ENCODE peak calls at places on chromosomes 4 and X, in six cellular contexts. F, Y, T, L, K and U are unnamed samples.

GRCh38 chr4:117085185-117085701 is at the start of gene TRAM1L1:
- DNase-seq in Y (peak; percentile 61), F (no peak), K (peak; percentile 47), T (peak; percentile 42), L (peak; percentile 78), U (no peak)

GRCh38 chrX:131841496-131842410 is 181.3 kb upstream of the STK26 start:
- DNase-seq in F (no peak), K (peak; percentile 46), Y (peak; percentile 33), T (no peak), L (no peak), U (no peak)

GRCh38 chr4:38768968-38769394 is 13.8 kb downstream of the TLR10 start:
- DNase-seq in L (no peak), K (no peak), Y (no peak), T (no peak), F (no peak), U (no peak)

GRCh38 chr4:61294001-61294400 is 93.9 kb downstream of the ADGRL3 start:
- DNase-seq in Y (no peak), K (no peak), L (no peak), T (no peak), F (no peak), U (no peak)

GRCh38 chr4:65120287-65120686 is 550.0 kb downstream of the EPHA5 start:
- DNase-seq in F (no peak), T (no peak), Y (no peak), L (no peak), K (no peak), U (no peak)

GRCh38 chr4:24920008-24920407 is 7.2 kb upstream of the CCDC149 start:
- DNase-seq in Y (no peak), L (no peak), K (no peak), F (no peak), T (no peak), U (no peak)

GRCh38 chr4:124863039-124863545 is 150.6 kb upstream of the ANKRD50 start:
- DNase-seq in Y (no peak), F (no peak), K (no peak), T (no peak), L (no peak), U (no peak)

GRCh38 chr4:31917334-31917733 is 1197.2 kb downstream of the PCDH7 start:
- DNase-seq in F (no peak), K (no peak), T (no peak), Y (no peak), L (no peak), U (no peak)

GRCh38 chr4:143186634-143187033 is 1.9 kb downstream of the USP38 start:
- DNase-seq in K (no peak), Y (no peak), F (no peak), T (no peak), L (no peak), U (no peak)

GRCh38 chrX:57453901-57454300 is 137.9 kb upstream of the ZXDB start:
- DNase-seq in K (no peak), L (peak; percentile 5), Y (no peak), T (no peak), F (peak; percentile 3), U (no peak)

GRCh38 chrX:72121381-72121780 is 10.3 kb downstream of the RTL5 start:
- DNase-seq in T (peak; percentile 7), K (no peak), Y (peak; percentile 69), F (no peak), L (no peak), U (no peak)

GRCh38 chr4:3422241-3422801 is 19.4 kb upstream of the HGFAC start:
- DNase-seq in F (no peak), K (no peak), Y (no peak), T (no peak), L (no peak), U (no peak)

GRCh38 chr4:6200922-6201362 is 593 bp upstream of the JAKMIP1 start:
- DNase-seq in L (no peak), F (no peak), K (no peak), T (no peak), Y (no peak), U (no peak)

GRCh38 chrX:16601885-16602284 is 48.1 kb upstream of the S100G start:
- DNase-seq in L (no peak), K (no peak), T (no peak), F (no peak), Y (no peak), U (no peak)

GRCh38 chr4:156294577-156294976 is 340.9 kb upstream of the CTSO start:
- DNase-seq in L (peak; percentile 6), T (no peak), F (no peak), K (peak; percentile 17), Y (peak; percentile 47), U (no peak)

GRCh38 chr4:123701046-123701445 is 304.5 kb downstream of the SPRY1 start:
- DNase-seq in L (no peak), T (no peak), K (no peak), F (no peak), Y (no peak), U (no peak)

GRCh38 chr4:156970501-156971167 is 965 bp downstream of the PDGFC start:
- DNase-seq in L (peak; percentile 69), T (peak; percentile 64), F (no peak), Y (no peak), K (peak; percentile 24), U (no peak)

GRCh38 chrX:15848576-15848975 is 6.0 kb downstream of the AP1S2 start:
- DNase-seq in F (no peak), T (no peak), Y (no peak), L (no peak), K (no peak), U (no peak)

GRCh38 chrX:153818571-153819397 is 11.6 kb downstream of the PDZD4 start:
- DNase-seq in Y (no peak), K (peak; percentile 71), L (peak; percentile 65), F (peak; percentile 40), T (no peak), U (peak; percentile 46)

GRCh38 chr4:78749258-78749971 is 26.7 kb upstream of the BMP2K start:
- DNase-seq in Y (no peak), K (no peak), L (no peak), T (no peak), F (no peak), U (no peak)

GRCh38 chr4:8311096-8312068 is 41.8 kb downstream of the HTRA3 start:
- DNase-seq in T (no peak), L (no peak), Y (no peak), F (no peak), K (no peak), U (no peak)

GRCh38 chr4:146401274-146401673 is 120.5 kb downstream of the SLC10A7 start:
- DNase-seq in Y (no peak), T (no peak), F (no peak), L (no peak), K (no peak), U (no peak)

GRCh38 chr4:171846232-171846631 is 33.0 kb downstream of the GALNTL6 start:
- DNase-seq in T (no peak), K (no peak), F (no peak), Y (peak; percentile 18), L (peak; percentile 82), U (peak; percentile 3)